ENCODE peak calls at places on chromosomes 2 and 18, in seven cellular contexts. I is cardiac muscle cell; Y is NCI-H2029; E is tibial nerve; J is caudate nucleus; O is stimulated activated naive CD8-positive, alpha-beta T cell treated with anti-CD3 and anti-CD28 coated beads, Interleukin-15, amount 100 ng/mL, for 72 hours; Q is T-helper 1 cell. Z is an unnamed sample.

GRCh38 chr2:216789088-216789487 is 70.8 kb downstream of the TNP1 start:
- DNase-seq in J (no peak), Q (no peak), O (no peak), Y (no peak), I (no peak), E (no peak), Z (no peak)

GRCh38 chr2:201149064-201149820 is 33.3 kb downstream of the CFLAR start:
- DNase-seq in Y (no peak), J (no peak), I (peak), E (no peak), Q (no peak), O (no peak), Z (no peak)

GRCh38 chr2:129769402-129769991 is 210.0 kb upstream of the RAB6C start:
- DNase-seq in Y (no peak), J (no peak), Q (no peak), I (no peak), E (no peak), O (no peak), Z (no peak)

GRCh38 chr18:45753251-45753650 is 29.3 kb downstream of the SLC14A1 start:
- DNase-seq in Q (no peak), Y (no peak), J (no peak), O (no peak), I (peak), E (no peak), Z (no peak)

GRCh38 chr18:63157293-63158011 is 162.1 kb downstream of the BCL2 start:
- DNase-seq in Y (no peak), E (no peak), I (no peak), O (no peak), J (no peak), Q (no peak), Z (no peak)

GRCh38 chr2:141557329-141558098 is 573.3 kb downstream of the LRP1B start:
- DNase-seq in Q (no peak), I (peak), Y (no peak), O (no peak), J (no peak), E (no peak), Z (no peak)

GRCh38 chr2:205730701-205731271 is 48.5 kb downstream of the NRP2 start:
- DNase-seq in Q (no peak), I (peak), E (no peak), O (no peak), Y (no peak), J (no peak), Z (no peak)

GRCh38 chr2:48854681-48855080 is 99.2 kb upstream of the LHCGR start:
- DNase-seq in Q (no peak), E (no peak), O (no peak), Y (no peak), I (no peak), J (no peak), Z (no peak)

GRCh38 chr2:205706769-205707375 is 24.6 kb downstream of the NRP2 start:
- DNase-seq in O (peak), E (no peak), I (peak), J (no peak), Y (no peak), Q (no peak), Z (no peak)

GRCh38 chr2:168889635-168890005 is 610 bp downstream of the SPC25 start:
- DNase-seq in O (no peak), Y (no peak), E (no peak), I (no peak), Q (no peak), J (no peak), Z (no peak)

GRCh38 chr2:46303822-46304221 is 6.6 kb downstream of the EPAS1 start:
- DNase-seq in Q (no peak), I (no peak), Y (no peak), J (no peak), O (no peak), E (no peak), Z (no peak)

GRCh38 chr2:230356084-230356483 is 29.1 kb downstream of the SP140L start:
- DNase-seq in Y (no peak), E (no peak), J (no peak), Q (no peak), I (peak), O (no peak), Z (no peak)

GRCh38 chr2:148358375-148358774 is 286.2 kb upstream of the EPC2 start:
- DNase-seq in Y (no peak), J (no peak), O (no peak), Q (no peak), I (no peak), E (no peak), Z (no peak)

GRCh38 chr2:145323512-145323911 is 803.6 kb upstream of the ZEB2 start:
- DNase-seq in O (peak), J (no peak), I (no peak), E (no peak), Q (no peak), Y (no peak), Z (no peak)

GRCh38 chr18:61892683-61893303 is at the start of gene RNF152:
- DNase-seq in O (peak), E (no peak), Y (no peak), J (peak), I (peak), Q (no peak), Z (no peak)

GRCh38 chr2:27720004-27720551 is 51.4 kb upstream of the MRPL33 start:
- DNase-seq in Y (no peak), O (peak), J (no peak), Q (no peak), E (no peak), I (peak), Z (no peak)